ENCODE peak calls at places on chromosomes 13 and 19, in seven cellular contexts. J is IMR-90, N is endodermal cell, Q is cardiac muscle cell, Y is AG04450, G is Peyer's patch, S is breast epithelium. P is an unnamed sample.

GRCh38 chr13:85140192-85140591 is 659.0 kb downstream of the SLITRK6 start:
- DNase-seq in N (no peak), Y (no peak), S (no peak), G (no peak), Q (no peak), J (no peak), P (no peak)

GRCh38 chr19:44776402-44777096 is 1.1 kb upstream of the CBLC start:
- DNase-seq in S (peak), J (no peak), N (no peak), G (peak), Y (no peak), Q (no peak), P (peak)

GRCh38 chr13:104014803-104015645 is 948.8 kb upstream of the SLC10A2 start:
- DNase-seq in N (no peak), J (peak), Q (no peak), Y (no peak), G (no peak), S (no peak), P (no peak)

GRCh38 chr13:105170438-105170837 is 1365.0 kb downstream of the EFNB2 start:
- DNase-seq in G (no peak), S (no peak), Y (no peak), Q (no peak), N (no peak), J (no peak), P (no peak)

GRCh38 chr13:84686458-84686857 is 804.2 kb upstream of the SLITRK1 start:
- DNase-seq in S (no peak), G (no peak), Y (no peak), J (no peak), N (no peak), Q (no peak), P (no peak)

GRCh38 chr13:41700790-41701310 is 243.5 kb downstream of the RGCC start:
- DNase-seq in J (peak), Y (peak), N (no peak), G (no peak), S (no peak), Q (no peak), P (no peak)

GRCh38 chr13:109481046-109481445 is 305.3 kb downstream of the IRS2 start:
- DNase-seq in S (no peak), G (no peak), Y (no peak), J (peak), Q (no peak), N (no peak), P (no peak)

GRCh38 chr13:108315955-108316354 is 46.4 kb downstream of the TNFSF13B start:
- DNase-seq in J (no peak), Y (no peak), N (no peak), S (no peak), G (no peak), Q (no peak), P (no peak)

GRCh38 chr13:106599875-106600797 is 32.2 kb upstream of the ARGLU1 start:
- DNase-seq in S (no peak), Q (no peak), N (no peak), Y (peak), G (no peak), J (peak), P (peak)

GRCh38 chr13:80871481-80871880 is 530.6 kb upstream of the SPRY2 start:
- DNase-seq in G (no peak), Y (no peak), J (no peak), N (no peak), Q (no peak), S (no peak), P (no peak)

GRCh38 chr13:40537146-40537895 is 129.1 kb downstream of the FOXO1 start:
- DNase-seq in J (no peak), G (no peak), Y (no peak), N (peak), Q (no peak), S (peak), P (no peak)

GRCh38 chr19:38266070-38266469 is 1.7 kb downstream of the SPINT2 start:
- DNase-seq in J (no peak), N (no peak), Y (no peak), Q (no peak), S (peak), G (peak), P (peak)

GRCh38 chr19:38263696-38264485 is 482 bp upstream of the SPINT2 start:
- DNase-seq in Y (no peak), S (peak), J (peak), N (peak), G (peak), Q (no peak), P (peak)

GRCh38 chr19:38264486-38265212 is at the start of gene SPINT2:
- DNase-seq in Q (peak), Y (no peak), G (no peak), N (peak), S (no peak), J (no peak), P (no peak)

GRCh38 chr19:38266981-38267597 is 2.7 kb downstream of the SPINT2 start:
- DNase-seq in S (peak), Q (no peak), Y (peak), J (peak), N (no peak), G (peak), P (peak)

DNA sequence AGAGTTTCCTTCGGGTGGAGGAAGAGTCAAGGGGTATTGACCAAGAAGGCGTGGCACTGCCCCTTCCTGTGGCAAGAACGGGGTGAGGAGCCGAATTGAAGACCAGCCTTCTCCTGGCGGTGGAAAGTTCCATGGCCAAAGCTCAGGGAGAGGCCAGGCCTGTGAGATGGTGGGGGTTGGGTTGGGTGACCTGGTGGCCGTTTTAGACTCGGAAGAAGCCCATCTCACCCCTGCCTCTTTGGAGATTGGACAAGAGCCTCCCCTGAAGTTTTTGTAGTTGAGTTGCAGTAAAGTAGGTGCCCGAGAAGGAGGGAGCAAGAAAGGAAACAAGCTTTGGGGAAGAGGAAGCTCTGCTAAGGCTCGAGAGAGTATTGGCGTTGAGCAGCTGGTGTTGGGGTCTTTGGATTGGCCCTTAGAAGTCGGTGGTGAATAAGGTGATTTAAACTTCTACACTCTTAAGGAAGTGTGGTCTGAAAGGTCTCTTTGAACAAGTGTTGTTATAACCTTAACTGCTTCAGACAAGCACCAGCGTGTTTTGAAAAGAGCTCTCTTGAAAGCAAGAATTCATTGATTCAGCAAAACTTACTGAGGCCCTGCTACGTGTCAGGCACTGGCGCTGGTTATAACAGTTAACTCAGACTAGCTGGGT is 964 bp downstream of the SPINT2 start:
- DNase-seq in Y (no peak), Q (peak), N (peak), S (peak), G (peak), J (no peak), P (peak)
- H3K27ac ChIP-seq in Y (no peak), Q (peak), N (no peak), S (peak), G (peak), J (no peak), P (peak)

GRCh38 chr19:55537741-55538111 is 793 bp upstream of the SBK2 start:
- DNase-seq in Q (no peak), N (peak), J (peak), S (no peak), G (no peak), Y (no peak), P (no peak)

GRCh38 chr19:55538132-55538531 is 1.2 kb upstream of the SBK2 start:
- DNase-seq in Y (no peak), Q (no peak), J (no peak), N (no peak), S (no peak), G (no peak), P (no peak)

GRCh38 chr19:55536366-55536765 is 567 bp downstream of the SBK2 start:
- DNase-seq in N (no peak), Y (no peak), J (no peak), S (no peak), Q (no peak), G (no peak), P (no peak)

GRCh38 chr19:55535579-55536350 is 1.2 kb downstream of the SBK2 start:
- DNase-seq in Y (no peak), S (no peak), Q (no peak), J (no peak), G (no peak), N (no peak), P (no peak)

GRCh38 chr19:55536951-55537740 is at the start of gene SBK2:
- DNase-seq in J (no peak), G (no peak), Y (no peak), Q (peak), S (no peak), N (peak), P (no peak)
- H3K27ac ChIP-seq in J (no peak), G (no peak), Y (no peak), Q (no peak), S (no peak), N (no peak), P (no peak)

GRCh38 chr19:16613841-16614240 is 14.2 kb downstream of the MED26 start:
- DNase-seq in N (no peak), Q (no peak), G (no peak), Y (no peak), J (no peak), S (no peak), P (no peak)
- H3K27ac ChIP-seq in N (no peak), Q (no peak), G (no peak), Y (no peak), J (no peak), S (no peak), P (no peak)

DNA sequence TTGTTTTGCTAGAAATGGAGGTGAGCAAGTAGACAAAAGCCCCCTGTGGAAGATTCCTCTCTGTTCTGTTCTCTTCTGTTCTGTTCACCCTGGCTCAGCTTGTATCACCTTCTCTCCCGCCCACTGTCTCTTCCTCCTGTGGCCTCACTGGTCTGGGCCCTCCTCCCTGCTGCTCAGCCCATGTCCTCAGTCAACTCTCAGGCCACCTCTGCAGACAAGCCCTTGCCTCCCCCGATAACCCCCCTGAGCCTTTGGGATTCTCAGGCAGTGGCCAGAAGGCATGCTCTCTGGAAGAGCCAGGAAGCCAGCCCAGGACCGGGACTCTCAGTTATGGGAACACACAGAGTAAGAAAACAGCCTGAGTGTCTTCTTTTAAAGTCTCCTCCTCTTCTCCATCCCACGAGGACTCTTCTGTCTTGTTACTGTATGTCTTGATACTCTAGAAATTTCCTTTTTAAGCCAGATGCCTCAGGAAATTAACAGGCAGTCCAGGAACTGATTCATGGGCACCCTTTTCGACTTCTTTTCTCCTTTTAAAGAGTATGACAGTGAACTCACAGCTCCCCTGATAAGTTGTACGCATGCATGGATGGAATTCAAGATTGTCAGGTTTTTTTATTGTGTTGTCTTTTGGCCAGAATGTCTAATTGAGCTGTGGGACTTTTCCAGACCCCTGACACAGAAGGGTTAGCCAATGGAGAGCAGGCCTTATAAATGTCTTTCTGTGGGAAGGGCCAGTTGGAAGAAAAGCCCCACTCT is 33.7 kb downstream of the SHISA2 start:
- DNase-seq in N (no peak), S (no peak), Y (no peak), Q (no peak), G (no peak), J (no peak), P (no peak)
- H3K27ac ChIP-seq in N (no peak), S (no peak), Y (no peak), Q (no peak), G (no peak), J (no peak), P (no peak)

GRCh38 chr19:934197-934840 is 8.5 kb downstream of the ARID3A start:
- DNase-seq in J (no peak), N (no peak), Y (no peak), Q (no peak), S (no peak), G (no peak), P (no peak)

GRCh38 chr19:932647-933552 is 7.1 kb downstream of the ARID3A start:
- DNase-seq in N (peak), Y (peak), Q (peak), S (no peak), J (peak), G (peak), P (peak)

GRCh38 chr19:931860-932646 is 6.2 kb downstream of the ARID3A start:
- DNase-seq in Y (no peak), G (no peak), N (no peak), Q (no peak), J (no peak), S (no peak), P (no peak)

GRCh38 chr19:934865-935422 is 9.1 kb downstream of the ARID3A start:
- DNase-seq in J (peak), Y (no peak), Q (no peak), G (peak), N (no peak), S (peak), P (peak)

DNA sequence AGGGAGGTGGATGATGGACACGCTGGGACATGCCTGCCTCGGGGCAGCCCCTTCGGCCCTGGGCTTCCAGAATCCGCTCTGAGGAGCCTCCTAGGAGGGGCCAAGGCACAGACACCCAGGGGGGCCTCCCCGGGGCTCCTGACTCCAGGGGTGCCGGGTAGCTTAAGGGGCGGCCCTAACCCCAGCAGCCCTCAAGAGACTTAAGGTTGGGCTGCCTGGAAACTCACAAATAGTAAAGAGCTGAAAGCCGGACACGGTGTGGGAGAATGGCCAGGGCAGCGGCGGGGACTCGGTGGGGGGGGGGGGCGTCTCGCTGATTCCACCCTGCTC is 7.7 kb downstream of the ARID3A start:
- DNase-seq in Q (no peak), N (no peak), Y (no peak), J (no peak), S (no peak), G (no peak), P (no peak)
- H3K27ac ChIP-seq in Q (peak), N (no peak), Y (peak), J (peak), S (peak), G (no peak), P (peak)